ENCODE peak calls at places on chromosomes 5 and 9, in ten cellular contexts. U is mammary epithelial cell, Y is IMR-90, B is tibial nerve, W is Panc1, N is A549, A is left ventricle myocardium inferior, V is psoas muscle, T is lung, X is endodermal cell. P is an unnamed sample. For H3K4me1, the result is how much of the 10 kb centered on the place peaks cover.

GRCh38 chr9:121700165-121700830 is 48.9 kb downstream of the DAB2IP start:
- DNase-seq in V (peak), N (peak), X (peak), Y (peak), W (no peak), B (peak), T (peak), U (peak), A (peak), P (peak)

GRCh38 chr5:132057498-132058255 is 2.8 kb upstream of the IL3 start:
- DNase-seq in W (no peak), B (no peak), V (no peak), U (no peak), T (no peak), A (peak), N (no peak), Y (no peak), X (peak), P (no peak)

GRCh38 chr9:107465467-107466451 is 23.8 kb downstream of the KLF4 start:
- DNase-seq in X (peak), W (no peak), Y (peak), T (peak), U (peak), N (peak), V (peak), B (peak), A (peak), P (peak)

GRCh38 chr5:103210952-103211351 is 47.6 kb upstream of the MACIR start:
- DNase-seq in B (no peak), V (no peak), Y (no peak), A (no peak), N (no peak), X (no peak), U (no peak), W (no peak), T (no peak), P (no peak)

GRCh38 chr5:14881826-14882225 is 10.2 kb upstream of the ANKH start:
- DNase-seq in B (no peak), U (no peak), T (no peak), X (no peak), A (no peak), N (no peak), W (no peak), Y (no peak), V (no peak), P (no peak)

GRCh38 chr9:81536242-81537025 is 152.9 kb downstream of the TLE1 start:
- DNase-seq in T (no peak), W (no peak), Y (no peak), X (no peak), V (no peak), A (no peak), N (no peak), B (no peak), U (no peak), P (no peak)

GRCh38 chr9:71822935-71823334 is 54.6 kb upstream of the CEMIP2 start:
- DNase-seq in U (no peak), B (no peak), N (no peak), W (no peak), A (no peak), Y (no peak), T (no peak), X (no peak), V (no peak), P (no peak)

GRCh38 chr9:69385474-69386091 is 60.6 kb downstream of the ENTREP1 start:
- DNase-seq in U (no peak), A (no peak), V (no peak), N (no peak), W (no peak), B (no peak), T (no peak), Y (no peak), X (peak), P (no peak)

GRCh38 chr9:6833518-6834192 is 75.9 kb downstream of the KDM4C start:
- DNase-seq in X (no peak), A (no peak), V (no peak), N (peak), B (no peak), Y (peak), T (no peak), U (no peak), W (no peak), P (no peak)

GRCh38 chr5:150642991-150643710 is 2.7 kb downstream of the SYNPO start:
- DNase-seq in X (no peak), A (peak), V (no peak), T (no peak), Y (no peak), N (no peak), W (no peak), B (no peak), U (no peak), P (no peak)
- H3K4me1 ChIP-seq in X (under half), A (half or more), V (half or more), T (under half), Y (under half), N (half or more), W (half or more), B (under half), U (half or more), P (half or more)

DNA sequence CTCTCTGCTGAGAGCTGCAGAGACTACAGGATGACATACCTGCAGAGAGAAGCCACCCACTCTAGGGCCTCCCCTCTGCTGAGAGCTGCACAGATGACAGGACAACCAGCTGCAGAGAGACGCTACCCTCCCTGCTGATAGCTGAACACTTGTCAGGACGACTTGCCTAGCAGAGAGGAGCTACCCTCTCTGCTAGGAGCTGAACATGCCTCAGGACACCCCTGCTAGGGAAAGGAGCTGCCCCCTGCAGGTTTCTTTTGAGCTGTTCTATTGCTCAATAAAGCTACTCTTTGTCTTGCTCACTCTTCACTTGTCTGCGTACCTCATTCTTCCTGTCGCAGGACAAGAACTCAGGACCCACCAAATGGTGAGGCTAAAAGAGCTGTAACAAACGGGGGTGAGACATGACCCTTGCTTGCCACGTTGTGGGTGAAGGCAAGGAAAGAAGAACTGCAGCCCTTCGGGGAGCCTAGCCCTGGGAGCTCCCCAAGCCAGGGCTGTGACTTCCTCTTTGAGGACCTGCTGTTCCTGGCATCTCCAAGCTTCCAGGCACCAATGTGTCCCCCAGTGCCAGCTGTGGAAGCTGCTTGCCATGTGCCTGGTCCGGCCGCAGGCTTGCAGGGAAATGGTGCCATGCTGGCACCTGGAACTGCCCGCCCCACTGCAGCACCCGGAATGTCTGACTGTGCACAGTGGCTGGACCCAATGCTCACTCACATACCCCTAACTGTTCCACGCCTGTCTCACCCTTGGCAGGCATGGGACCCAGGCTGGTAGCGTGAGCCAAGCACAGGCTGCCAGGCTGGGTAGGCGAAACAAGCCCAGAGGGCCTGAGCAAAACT is 5.1 kb upstream of the TESK1 start:
- DNase-seq in A (no peak), W (no peak), B (no peak), Y (no peak), X (peak), N (peak), T (no peak), V (peak), U (no peak), P (no peak)
- TF ChIP-seq CTCF in A (no peak), W (no peak), B (no peak), Y (no peak), X (peak), N (no peak), T (no peak), V (peak), U (peak), P (no peak)

GRCh38 chr5:176985516-176985915 is 21.1 kb downstream of the UIMC1 start:
- DNase-seq in X (no peak), U (no peak), Y (no peak), A (no peak), T (no peak), N (no peak), V (no peak), B (no peak), W (no peak), P (no peak)
- H3K4me3 ChIP-seq in X (peak), U (no peak), Y (no peak), A (no peak), T (no peak), N (no peak), V (no peak), B (no peak), W (no peak), P (no peak)

GRCh38 chr5:157217289-157218024 is 36.8 kb downstream of the ITK start:
- DNase-seq in T (no peak), W (no peak), V (no peak), X (no peak), U (no peak), B (no peak), N (no peak), A (no peak), Y (no peak), P (no peak)
- H3K4me1 ChIP-seq in T (under half), W (under half), V (under half), X (under half), U (under half), B (under half), N (under half), A (under half), Y (under half), P (under half)

DNA sequence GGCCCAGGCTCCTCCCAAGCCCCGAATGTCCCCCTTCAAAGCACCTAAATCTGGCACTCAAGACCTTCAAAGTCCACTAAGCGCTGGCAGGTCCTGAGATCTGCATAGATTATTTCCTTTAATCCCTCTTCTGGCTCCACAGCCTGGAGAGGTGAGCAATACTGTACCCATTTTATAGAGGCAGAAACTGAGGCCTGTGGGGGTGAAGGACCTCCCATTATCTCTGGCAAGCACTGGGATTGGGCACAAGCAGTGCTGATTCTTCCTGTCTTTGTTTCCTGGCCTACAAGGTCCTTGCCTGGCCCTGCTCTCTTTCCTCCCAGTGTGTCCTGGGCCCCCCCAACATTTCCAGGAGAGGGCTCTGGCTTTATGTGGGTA is 252.3 kb downstream of the PBX3 start:
- DNase-seq in T (no peak), V (no peak), A (no peak), N (no peak), W (no peak), B (no peak), Y (no peak), U (no peak), X (no peak), P (no peak)
- TF ChIP-seq CTCF in T (no peak), V (no peak), A (no peak), N (no peak), W (no peak), B (no peak), Y (no peak), U (no peak), X (no peak), P (no peak)

DNA sequence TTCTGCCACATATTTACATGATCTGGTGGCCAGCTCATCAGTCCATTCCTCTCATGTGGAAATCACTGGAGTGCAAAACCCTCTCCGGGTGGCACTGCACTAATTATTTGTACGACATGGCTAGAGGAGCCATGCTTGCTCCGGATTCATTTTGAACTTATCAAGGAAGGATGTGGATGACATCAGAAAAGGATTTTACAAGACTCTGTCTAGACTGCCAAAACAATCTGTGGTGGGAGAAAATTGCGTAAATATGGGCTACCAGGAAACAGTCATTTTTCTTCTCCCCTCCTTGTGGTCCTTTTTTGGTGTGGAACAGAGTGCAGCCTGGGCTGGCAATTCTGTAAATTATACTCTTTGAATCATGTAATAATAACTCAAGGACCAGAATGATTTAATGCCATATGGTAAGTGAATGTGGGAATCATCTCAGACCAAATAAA is 123.4 kb upstream of the IFNE start:
- DNase-seq in A (no peak), U (peak), B (no peak), W (no peak), N (peak), Y (peak), X (no peak), V (no peak), T (no peak), P (no peak)
- H3K4me3 ChIP-seq in A (no peak), U (no peak), B (no peak), W (no peak), N (peak), Y (peak), X (no peak), V (no peak), T (no peak), P (no peak)

GRCh38 chr5:172776235-172776594 is 5.2 kb upstream of the DUSP1 start:
- DNase-seq in V (no peak), U (no peak), W (no peak), Y (no peak), N (peak), X (no peak), T (no peak), A (no peak), B (no peak), P (no peak)

GRCh38 chr5:172777381-172778222 is 6.6 kb upstream of the DUSP1 start:
- DNase-seq in N (peak), A (peak), Y (peak), T (peak), W (peak), B (peak), V (peak), X (peak), U (peak), P (peak)

GRCh38 chr5:172775326-172776234 is 4.6 kb upstream of the DUSP1 start:
- DNase-seq in A (peak), X (no peak), U (peak), N (peak), Y (peak), V (peak), W (no peak), T (peak), B (peak), P (no peak)

GRCh38 chr5:172779968-172780350 is 9.0 kb upstream of the DUSP1 start:
- DNase-seq in N (no peak), U (no peak), Y (no peak), T (no peak), X (no peak), V (no peak), W (no peak), B (no peak), A (no peak), P (no peak)

DNA sequence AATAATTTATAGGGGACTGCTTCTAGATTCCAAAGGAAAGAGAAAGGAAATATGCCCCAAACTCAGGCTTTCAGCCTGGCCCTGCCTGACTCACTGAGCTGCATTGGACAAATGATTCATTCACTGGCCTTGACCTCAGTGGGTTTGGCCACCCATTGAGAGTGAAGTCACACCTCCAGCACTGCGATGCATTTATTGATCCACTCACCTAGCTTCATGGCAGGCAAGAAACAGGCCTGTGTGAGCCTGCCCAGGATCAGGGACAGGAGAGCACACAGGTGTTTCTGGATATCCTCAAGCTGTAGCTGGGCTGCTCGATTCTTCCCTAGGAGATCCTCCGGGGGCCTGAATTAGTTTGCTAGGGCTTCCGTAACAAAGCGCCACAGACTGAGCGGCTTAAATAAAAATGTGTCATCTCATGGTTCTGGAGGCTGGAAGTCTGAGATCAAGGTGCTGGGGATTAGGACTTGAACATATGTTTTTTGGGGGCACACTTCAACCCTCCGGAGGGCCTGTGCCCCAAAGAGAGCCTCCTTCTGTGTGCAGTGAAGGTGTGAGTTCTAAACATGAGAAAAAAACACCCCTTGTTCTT is 7.3 kb upstream of the DUSP1 start:
- DNase-seq in A (no peak), T (no peak), N (peak), B (no peak), V (peak), Y (peak), U (peak), W (peak), X (peak), P (no peak)
- H3K4me1 ChIP-seq in A (under half), T (under half), N (half or more), B (under half), V (under half), Y (under half), U (under half), W (half or more), X (under half), P (under half)

GRCh38 chr5:39447059-39447458 is 22.3 kb upstream of the DAB2 start:
- DNase-seq in U (no peak), Y (peak), A (no peak), V (no peak), B (no peak), N (no peak), W (no peak), X (no peak), T (no peak), P (no peak)

GRCh38 chr5:39447968-39448367 is 23.2 kb upstream of the DAB2 start:
- DNase-seq in N (peak), B (no peak), T (no peak), X (no peak), W (no peak), A (no peak), U (no peak), Y (peak), V (no peak), P (no peak)

GRCh38 chr5:39446231-39446630 is 21.5 kb upstream of the DAB2 start:
- DNase-seq in T (no peak), B (no peak), X (no peak), N (no peak), A (no peak), U (no peak), V (no peak), W (no peak), Y (no peak), P (no peak)

GRCh38 chr5:39449572-39449971 is 24.8 kb upstream of the DAB2 start:
- DNase-seq in T (no peak), U (no peak), N (no peak), W (no peak), V (no peak), B (no peak), X (no peak), Y (no peak), A (no peak), P (no peak)

DNA sequence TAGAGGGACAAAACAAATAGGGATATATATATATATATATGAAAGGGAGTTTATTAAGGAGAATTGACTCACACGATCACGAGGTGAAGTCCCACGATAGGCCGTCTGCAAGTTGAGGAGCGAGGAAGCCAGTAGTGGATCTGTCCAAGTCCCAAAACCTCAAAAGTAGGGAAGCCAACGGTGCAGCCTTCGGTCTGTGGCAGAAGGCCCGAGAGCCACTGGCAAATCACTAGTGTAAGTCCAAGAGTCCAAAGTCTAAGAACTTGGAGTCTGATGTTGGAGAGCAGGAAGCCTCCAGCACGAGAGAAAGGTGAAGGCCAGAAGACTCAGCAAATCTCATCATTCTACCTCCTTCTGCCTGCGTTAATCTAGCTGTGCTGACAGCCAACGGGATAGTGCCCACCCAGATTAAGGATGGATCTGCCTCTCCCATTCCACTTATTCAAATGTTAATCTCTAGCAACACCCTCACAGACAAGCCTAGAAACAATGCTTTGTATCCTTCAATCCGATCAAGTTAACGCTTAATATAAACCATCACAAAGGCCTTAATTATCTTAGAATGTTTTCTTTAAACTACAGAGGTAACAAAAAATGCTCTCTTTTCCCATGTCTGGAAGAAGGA is 23.8 kb upstream of the DAB2 start:
- DNase-seq in A (no peak), V (no peak), X (no peak), U (no peak), W (no peak), N (no peak), B (no peak), T (no peak), Y (no peak), P (no peak)
- TF ChIP-seq CTCF in A (no peak), V (no peak), X (no peak), U (no peak), W (no peak), N (no peak), B (no peak), T (no peak), Y (no peak), P (no peak)

GRCh38 chr5:62708481-62709325 is 130.1 kb downstream of the LRRC70 start:
- DNase-seq in N (no peak), A (no peak), X (no peak), U (no peak), W (no peak), T (no peak), Y (no peak), V (no peak), B (no peak), P (no peak)
- H3K4me3 ChIP-seq in N (no peak), A (no peak), X (no peak), U (no peak), W (no peak), T (no peak), Y (no peak), V (no peak), B (no peak), P (no peak)